ENCODE peak calls at places on chromosomes 3 and 15, in ten cellular contexts. J is fibroblast of mammary gland; C is GM23338; T is coronary artery; S is B cell; U is transverse colon; F is lower leg skin; W is CD8-positive, alpha-beta T cell; D is kidney epithelial cell; K is ovary. M is an unnamed sample.

GRCh38 chr3:170033489-170033888 is 4.3 kb upstream of the GPR160 start:
- DNase-seq in K (no peak), S (no peak), U (peak; percentile 63), J (no peak), W (peak; percentile 20), C (no peak), F (no peak), D (no peak), T (no peak), M (no peak)

GRCh38 chr15:63466378-63467192 is 37.8 kb upstream of the USP3 start:
- DNase-seq in T (no peak), D (no peak), J (peak; percentile 77), U (no peak), W (no peak), S (peak; percentile 77), C (peak; percentile 85), K (no peak), F (no peak), M (peak; percentile 85)

GRCh38 chr3:15295506-15295905 is 36.9 kb downstream of the SH3BP5 start:
- DNase-seq in F (peak; percentile 63), S (no peak), C (no peak), U (no peak), T (no peak), W (no peak), K (no peak), J (peak; percentile 99), D (no peak), M (no peak)

GRCh38 chr3:165336786-165337185 is 140.6 kb upstream of the SLITRK3 start:
- DNase-seq in T (no peak), S (no peak), D (no peak), F (no peak), W (no peak), U (no peak), C (no peak), K (no peak), J (peak; percentile 2), M (no peak)

GRCh38 chr3:153052096-153052460 is 109.9 kb upstream of the RAP2B start:
- DNase-seq in C (no peak), U (peak; percentile 27), J (peak; percentile 92), T (no peak), D (peak; percentile 95), K (no peak), S (no peak), F (peak; percentile 42), W (no peak), M (no peak)

GRCh38 chr3:155745795-155746550 is 1.1 kb upstream of the PLCH1 start:
- DNase-seq in K (no peak), J (no peak), D (no peak), U (peak; percentile 29), F (no peak), S (no peak), W (no peak), C (peak; percentile 91), T (no peak), M (peak; percentile 88)

GRCh38 chr3:176663819-176664218 is 533.5 kb downstream of the TBL1XR1 start:
- DNase-seq in S (no peak), C (peak; percentile 54), F (no peak), T (no peak), D (peak; percentile 9), K (no peak), W (no peak), J (peak; percentile 79), U (no peak), M (no peak)

GRCh38 chr3:190579514-190580137 is 65.7 kb downstream of the IL1RAP start:
- DNase-seq in F (no peak), W (no peak), K (no peak), J (no peak), U (no peak), S (no peak), D (no peak), C (no peak), T (no peak), M (no peak)

GRCh38 chr3:29370451-29371420 is 89.9 kb downstream of the RBMS3 start:
- DNase-seq in F (no peak), W (no peak), S (no peak), K (no peak), D (no peak), T (no peak), J (no peak), C (no peak), U (no peak), M (no peak)

GRCh38 chr15:52810346-52810745 is 20.2 kb upstream of the ONECUT1 start:
- DNase-seq in D (no peak), J (no peak), S (no peak), F (no peak), T (no peak), K (no peak), C (no peak), U (no peak), W (no peak), M (peak; percentile 76)

GRCh38 chr3:18258492-18258891 is 166.6 kb downstream of the SATB1 start:
- DNase-seq in C (no peak), K (no peak), T (no peak), U (no peak), J (no peak), W (no peak), S (no peak), D (no peak), F (no peak), M (no peak)

GRCh38 chr3:57755368-57756021 is 614 bp upstream of the SLMAP start:
- DNase-seq in K (no peak), S (no peak), W (peak; percentile 40), C (peak; percentile 85), J (peak; percentile 42), D (peak; percentile 74), F (peak; percentile 41), T (no peak), U (peak; percentile 60), M (no peak)

GRCh38 chr3:100042144-100042543 is 72.2 kb downstream of the FILIP1L start:
- DNase-seq in T (no peak), K (no peak), F (no peak), J (peak; percentile 84), S (no peak), C (no peak), W (no peak), D (no peak), U (no peak), M (no peak)

GRCh38 chr3:77489216-77489615 is 449.3 kb downstream of the ROBO2 start:
- DNase-seq in J (no peak), D (no peak), S (no peak), C (no peak), F (no peak), U (no peak), K (no peak), W (no peak), T (no peak), M (no peak)

GRCh38 chr15:32828507-32829186 is 110.8 kb downstream of the GREM1 start:
- DNase-seq in W (no peak), T (no peak), D (no peak), C (no peak), S (no peak), K (no peak), U (no peak), J (peak; percentile 96), F (no peak), M (no peak)

GRCh38 chr3:186002884-186003472 is 65.2 kb upstream of the TRA2B start:
- DNase-seq in F (no peak), T (no peak), C (peak; percentile 67), S (no peak), D (no peak), U (no peak), K (no peak), W (no peak), J (peak; percentile 60), M (peak; percentile 78)

GRCh38 chr3:153029350-153029749 is 132.7 kb upstream of the RAP2B start:
- DNase-seq in W (no peak), U (no peak), J (peak; percentile 73), F (no peak), C (no peak), K (no peak), T (no peak), D (no peak), S (no peak), M (no peak)

GRCh38 chr3:172559029-172559428 is 35.8 kb upstream of the TNFSF10 start:
- DNase-seq in F (peak; percentile 58), S (no peak), U (no peak), T (no peak), C (no peak), W (no peak), K (no peak), D (no peak), J (no peak), M (no peak)

GRCh38 chr3:170745211-170745718 is 124.7 kb downstream of the RPL22L1 start:
- DNase-seq in D (peak; percentile 67), T (no peak), W (no peak), C (no peak), J (peak; percentile 64), F (no peak), U (no peak), K (no peak), S (no peak), M (no peak)

DNA sequence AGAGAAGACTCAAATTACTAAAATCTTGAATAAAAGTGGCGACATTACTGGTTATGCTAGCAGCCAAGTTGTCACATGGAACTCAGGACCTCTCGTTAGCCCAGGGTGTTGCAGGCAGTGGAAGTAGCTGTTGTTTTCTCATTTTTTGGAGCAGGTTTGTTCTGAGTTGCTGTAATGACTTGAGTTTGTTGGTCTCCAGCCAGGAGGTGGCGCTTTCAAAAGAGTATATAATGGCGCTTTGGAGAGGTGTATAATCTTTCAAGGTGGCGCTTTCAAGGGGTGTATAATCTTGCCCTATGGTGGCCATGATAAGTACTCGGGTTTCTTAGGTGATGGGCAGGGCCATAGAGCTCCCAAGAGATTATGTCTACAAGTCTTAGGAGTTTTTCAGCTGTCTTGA is 632.7 kb downstream of the NTRK3 start:
- DNase-seq in U (no peak), C (peak; percentile 82), K (no peak), S (no peak), D (no peak), W (no peak), T (no peak), J (no peak), F (no peak), M (peak; percentile 79)
- TF ChIP-seq CTCF in U (no peak), C (peak; percentile 66), K (no peak), S (no peak), D (peak; percentile 18), W (no peak), T (no peak), J (no peak), F (no peak), M (peak; percentile 70)

GRCh38 chr3:13420051-13420816 is at the start of gene NUP210:
- DNase-seq in K (no peak), J (no peak), F (no peak), D (no peak), T (no peak), U (peak; percentile 70), S (peak; percentile 52), W (peak; percentile 33), C (peak; percentile 86), M (peak; percentile 81)
- TF ChIP-seq CTCF in K (no peak), J (no peak), F (no peak), D (no peak), T (no peak), U (no peak), S (no peak), W (no peak), C (no peak), M (peak; percentile 62)

GRCh38 chr3:130893240-130894129 is at the start of gene ATP2C1:
- DNase-seq in S (peak; percentile 96), C (peak; percentile 97), D (peak; percentile 76), J (peak; percentile 90), T (peak; percentile 95), W (peak; percentile 87), F (peak; percentile 94), K (peak; percentile 96), U (peak; percentile 97), M (peak; percentile 98)
- TF ChIP-seq CTCF in S (peak; percentile 64), C (no peak), D (no peak), J (no peak), T (no peak), W (peak; percentile 7), F (no peak), K (no peak), U (peak; percentile 11), M (peak; percentile 58)

GRCh38 chr15:71256934-71257333 is 141.7 kb downstream of the THSD4 start:
- DNase-seq in J (no peak), S (no peak), K (no peak), T (no peak), U (no peak), F (no peak), D (no peak), C (peak; percentile 39), W (no peak), M (no peak)
- TF ChIP-seq CTCF in J (peak; percentile 3), S (no peak), K (no peak), T (no peak), U (no peak), F (no peak), D (no peak), C (peak; percentile 55), W (no peak), M (peak; percentile 47)